ENCODE peak calls at places on chromosome 15, in five cellular contexts. D is fibroblast of lung, Z is tibial nerve, F is astrocyte of the cerebellum, R is testis. V is an unnamed sample.

GRCh38 chr15:78244101-78244500 is 9.7 kb upstream of the ACSBG1 start:
- DNase-seq in D (no peak), Z (no peak), F (no peak), R (no peak), V (no peak)

GRCh38 chr15:98597666-98598065 is 50.7 kb upstream of the IGF1R start:
- DNase-seq in D (peak; percentile 25), Z (no peak), F (no peak), R (no peak), V (no peak)

GRCh38 chr15:22955544-22956085 is 24.6 kb downstream of the CYFIP1 start:
- DNase-seq in D (no peak), Z (no peak), F (no peak), R (no peak), V (no peak)

GRCh38 chr15:58309993-58310928 is 121.5 kb upstream of the LIPC start:
- DNase-seq in D (no peak), Z (no peak), F (no peak), R (peak; percentile 22), V (no peak)

GRCh38 chr15:61831505-61831921 is 228.7 kb downstream of the VPS13C start:
- DNase-seq in D (no peak), Z (no peak), F (no peak), R (no peak), V (no peak)

GRCh38 chr15:69730281-69731235 is 277.9 kb downstream of the RPLP1 start:
- DNase-seq in D (no peak), Z (no peak), F (no peak), R (no peak), V (no peak)

GRCh38 chr15:99154271-99154670 is 49.4 kb downstream of the SYNM start:
- DNase-seq in D (no peak), Z (no peak), F (no peak), R (peak; percentile 4), V (no peak)

GRCh38 chr15:40928975-40929729 is at the start of gene DLL4:
- DNase-seq in D (peak; percentile 52), Z (no peak), F (no peak), R (no peak), V (no peak)

GRCh38 chr15:56832125-56832524 is 86.3 kb upstream of the TCF12 start:
- DNase-seq in D (peak; percentile 59), Z (no peak), F (no peak), R (peak; percentile 35), V (no peak)

GRCh38 chr15:37981781-37982180 is 47.3 kb downstream of the TMCO5A start:
- DNase-seq in D (peak; percentile 61), Z (no peak), F (peak; percentile 4), R (no peak), V (peak; percentile 3)

GRCh38 chr15:89043031-89044002 is 44.9 kb upstream of the ABHD2 start:
- DNase-seq in D (no peak), Z (no peak), F (no peak), R (no peak), V (no peak)

GRCh38 chr15:71806452-71806931 is 3.9 kb upstream of the NR2E3 start:
- DNase-seq in D (peak; percentile 52), Z (no peak), F (no peak), R (peak; percentile 30), V (peak; percentile 53)

GRCh38 chr15:90886291-90886614 is 1.9 kb downstream of the FES start:
- DNase-seq in D (no peak), Z (no peak), F (no peak), R (no peak), V (no peak)

GRCh38 chr15:90618330-90619136 is 88.8 kb downstream of the CRTC3 start:
- DNase-seq in D (no peak), Z (no peak), F (no peak), R (no peak), V (no peak)

GRCh38 chr15:29269485-29270168 is at the start of gene NSMCE3:
- DNase-seq in D (peak; percentile 89), Z (peak; percentile 72), F (peak; percentile 73), R (peak; percentile 95), V (peak; percentile 66)

GRCh38 chr15:52112203-52112750 is 298 bp downstream of the BCL2L10 start:
- DNase-seq in D (no peak), Z (no peak), F (no peak), R (peak; percentile 49), V (no peak)

GRCh38 chr15:51931016-51931415 is 40.6 kb downstream of the LEO1 start:
- DNase-seq in D (no peak), Z (no peak), F (no peak), R (no peak), V (no peak)

GRCh38 chr15:22880981-22881738 is 42.7 kb downstream of the NIPA2 start:
- DNase-seq in D (no peak), Z (no peak), F (no peak), R (no peak), V (no peak)

GRCh38 chr15:79896634-79897379 is at the start of gene MTHFS:
- DNase-seq in D (peak; percentile 67), Z (peak; percentile 31), F (no peak), R (peak; percentile 82), V (peak; percentile 38)

GRCh38 chr15:78203346-78204225 is 30.8 kb downstream of the ACSBG1 start:
- DNase-seq in D (no peak), Z (no peak), F (no peak), R (peak; percentile 91), V (no peak)

GRCh38 chr15:72179950-72180581 is 17.5 kb downstream of the GRAMD2A start:
- DNase-seq in D (no peak), Z (peak; percentile 31), F (no peak), R (no peak), V (no peak)

GRCh38 chr15:26864664-26865191 is 2.1 kb upstream of the GABRA5 start:
- DNase-seq in D (peak; percentile 58), Z (no peak), F (peak; percentile 33), R (peak; percentile 55), V (peak; percentile 21)

GRCh38 chr15:47460775-47461174 is 256.5 kb upstream of the SEMA6D start:
- DNase-seq in D (no peak), Z (no peak), F (no peak), R (no peak), V (no peak)

GRCh38 chr15:76905855-76906254 is 715 bp upstream of the SCAPER start:
- DNase-seq in D (no peak), Z (no peak), F (no peak), R (no peak), V (no peak)

GRCh38 chr15:76905013-76905839 is at the start of gene SCAPER:
- DNase-seq in D (peak; percentile 83), Z (peak; percentile 86), F (peak; percentile 53), R (peak; percentile 95), V (no peak)

GRCh38 chr15:76904461-76905012 is 603 bp downstream of the SCAPER start:
- DNase-seq in D (no peak), Z (peak; percentile 18), F (no peak), R (peak; percentile 46), V (no peak)

GRCh38 chr15:76901965-76902364 is 3.2 kb downstream of the SCAPER start:
- DNase-seq in D (no peak), Z (no peak), F (no peak), R (no peak), V (no peak)

DNA sequence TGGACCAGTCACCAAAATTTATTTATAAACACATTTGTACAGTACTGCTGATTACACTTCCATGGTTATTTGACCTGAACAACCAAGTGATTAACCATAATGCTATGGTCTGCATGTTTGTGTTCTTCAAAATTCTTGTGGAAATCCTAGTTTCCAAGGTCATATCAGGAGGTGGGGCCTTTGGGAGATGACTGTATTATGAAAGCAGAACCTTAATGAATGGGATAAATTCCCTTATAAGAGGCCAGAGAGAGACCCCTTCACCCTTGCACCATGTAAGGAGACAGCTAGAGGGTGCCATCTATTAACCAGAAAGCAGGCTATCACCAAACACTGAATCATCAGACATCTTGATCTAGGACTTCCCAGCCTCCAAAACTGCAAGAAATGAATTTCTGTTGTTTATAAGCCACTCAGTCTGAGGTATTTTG is 1.9 kb downstream of the SCAPER start:
- DNase-seq in D (peak; percentile 47), Z (no peak), F (no peak), R (no peak), V (no peak)
- TF ChIP-seq CTCF in D (no peak), Z (peak; percentile 21), F (peak; percentile 18), R (no peak), V (peak; percentile 25)

DNA sequence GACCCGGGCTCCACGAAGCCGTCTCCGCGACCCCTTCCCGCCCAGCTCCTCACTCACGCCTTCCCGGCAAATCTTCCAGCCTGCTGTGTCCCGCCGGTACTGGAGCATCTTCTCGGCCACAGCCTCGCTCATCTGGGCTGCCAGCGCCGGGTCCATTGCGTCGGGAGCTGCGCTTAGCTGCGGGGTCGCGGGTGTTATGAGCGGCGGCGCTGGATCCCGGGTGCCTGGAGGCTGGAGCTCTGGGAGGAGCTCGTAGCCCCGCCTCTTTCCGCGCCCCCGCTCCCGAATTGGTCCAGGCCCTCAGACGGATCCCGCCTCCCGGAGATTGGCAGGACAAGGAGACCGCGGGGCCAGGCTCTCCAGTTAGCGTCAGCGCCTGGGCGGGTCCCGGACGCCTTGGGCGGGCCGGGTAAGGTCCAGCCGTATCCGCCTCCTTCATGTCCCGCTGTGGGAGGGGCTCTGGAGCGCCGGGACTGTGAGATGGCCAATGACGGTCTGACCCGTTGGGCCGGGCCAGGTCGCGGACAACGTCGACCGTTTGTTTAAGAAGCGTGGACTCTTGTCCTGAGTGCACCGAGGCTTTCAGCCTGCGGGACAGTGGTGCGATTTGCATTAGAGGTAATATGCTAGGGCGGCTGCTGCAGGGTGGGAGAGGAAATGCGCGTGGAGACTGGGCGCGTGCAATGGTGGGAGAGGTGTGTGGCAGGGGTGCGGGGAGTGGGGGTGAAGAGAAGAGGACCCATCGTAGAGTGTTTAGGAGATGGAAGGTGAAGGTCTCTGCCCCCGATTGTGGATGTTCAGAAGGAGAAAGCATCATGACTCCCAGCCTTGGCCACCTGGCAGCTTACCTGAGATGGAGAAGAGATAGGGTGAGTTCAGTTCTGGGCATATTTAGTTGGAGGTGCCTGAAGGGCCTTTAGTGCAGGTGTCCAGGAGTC is at the start of gene STARD5:
- DNase-seq in D (peak; percentile 95), Z (peak; percentile 98), F (peak; percentile 92), R (peak; percentile 100), V (peak; percentile 83)
- H3K4me3 ChIP-seq in D (peak within 1 kb of the TSS; percentile 95), Z (peak within 1 kb of the TSS; percentile 61), F (peak within 1 kb of the TSS; percentile 58), R (peak within 1 kb of the TSS; percentile 86), V (peak within 1 kb of the TSS; percentile 82)

GRCh38 chr15:67185621-67186225 is 68.7 kb downstream of the AAGAB start:
- DNase-seq in D (no peak), Z (no peak), F (peak; percentile 68), R (no peak), V (no peak)

GRCh38 chr15:67186226-67186649 is 68.2 kb downstream of the AAGAB start:
- DNase-seq in D (no peak), Z (no peak), F (no peak), R (peak; percentile 75), V (no peak)

GRCh38 chr15:67184208-67184925 is 70.1 kb downstream of the AAGAB start:
- DNase-seq in D (no peak), Z (no peak), F (no peak), R (no peak), V (no peak)

GRCh38 chr15:67183443-67184169 is 70.9 kb downstream of the AAGAB start:
- DNase-seq in D (peak; percentile 59), Z (peak; percentile 44), F (peak; percentile 49), R (no peak), V (no peak)

GRCh38 chr15:67185051-67185450 is 69.4 kb downstream of the AAGAB start:
- DNase-seq in D (no peak), Z (no peak), F (no peak), R (no peak), V (no peak)
- TF ChIP-seq CTCF in D (no peak), Z (no peak), F (no peak), R (no peak), V (no peak)

GRCh38 chr15:34213690-34214089 is 3.8 kb upstream of the KATNBL1 start:
- DNase-seq in D (no peak), Z (no peak), F (no peak), R (no peak), V (no peak)
- H3K4me3 ChIP-seq in D (no peak overlapping the region), Z (no peak overlapping the region), F (no peak overlapping the region), R (no peak overlapping the region), V (no peak overlapping the region)